ENCODE peak calls at places on chromosomes 13 and 19, in six cellular contexts. Z is PC-9, N is thoracic aorta, U is keratinocyte, Q is astrocyte, L is gastrocnemius medialis. Y is an unnamed sample.

GRCh38 chr13:20495087-20496023 is 30.3 kb downstream of the CRYL1 start:
- DNase-seq in Q (peak; percentile 30), N (peak; percentile 30), L (peak; percentile 42), U (no peak), Z (peak; percentile 69), Y (peak; percentile 76)

GRCh38 chr19:48918801-48919247 is 14.7 kb upstream of the DHDH start:
- DNase-seq in Z (no peak), N (no peak), Q (no peak), L (no peak), U (no peak), Y (no peak)

GRCh38 chr19:1087813-1088418 is 7.3 kb downstream of the POLR2E start:
- DNase-seq in Z (no peak), U (no peak), L (peak; percentile 51), Q (no peak), N (no peak), Y (peak; percentile 82)

GRCh38 chr19:55248704-55249103 is 10.1 kb downstream of the PPP6R1 start:
- DNase-seq in U (no peak), Q (no peak), L (no peak), Z (no peak), N (no peak), Y (no peak)

GRCh38 chr13:79995334-79995733 is 345.6 kb downstream of the SPRY2 start:
- DNase-seq in N (no peak), Z (peak; percentile 54), U (peak; percentile 40), L (no peak), Q (peak; percentile 93), Y (no peak)

GRCh38 chr13:35699805-35700204 is 223.3 kb upstream of the MAB21L1 start:
- DNase-seq in N (no peak), Z (no peak), L (no peak), U (no peak), Q (peak; percentile 63), Y (no peak)

GRCh38 chr13:46721054-46721453 is 75.9 kb downstream of the ESD start:
- DNase-seq in N (no peak), Q (no peak), L (no peak), U (no peak), Z (peak; percentile 37), Y (no peak)

GRCh38 chr13:49436890-49437289 is 7.0 kb downstream of the CAB39L start:
- DNase-seq in Q (peak; percentile 24), U (no peak), Z (no peak), N (no peak), L (peak; percentile 28), Y (peak; percentile 67)

GRCh38 chr19:56294557-56294956 is 20.1 kb downstream of the ZSCAN5A start:
- DNase-seq in Q (peak; percentile 58), U (peak; percentile 88), Z (no peak), N (no peak), L (no peak), Y (no peak)

GRCh38 chr19:54311486-54311885 is 1.5 kb downstream of the LILRA5 start:
- DNase-seq in U (no peak), Q (no peak), L (no peak), Z (no peak), N (no peak), Y (no peak)

GRCh38 chr19:13190781-13191540 is 40.8 kb downstream of the IER2 start:
- DNase-seq in Z (no peak), U (no peak), L (no peak), Q (no peak), N (no peak), Y (no peak)

GRCh38 chr19:16661480-16662034 is 618 bp downstream of the TMEM38A start:
- DNase-seq in U (no peak), L (peak; percentile 95), N (peak; percentile 23), Z (no peak), Q (no peak), Y (peak; percentile 59)

GRCh38 chr19:11463391-11463790 is 17.5 kb downstream of the ELAVL3 start:
- DNase-seq in Z (no peak), L (no peak), Q (no peak), U (no peak), N (no peak), Y (no peak)

GRCh38 chr13:99746857-99747710 is 224.5 kb downstream of the ZIC5 start:
- DNase-seq in N (no peak), Q (no peak), L (no peak), Z (no peak), U (no peak), Y (no peak)

GRCh38 chr19:2618611-2619010 is 83.9 kb downstream of the GNG7 start:
- DNase-seq in N (no peak), U (no peak), L (peak; percentile 42), Q (peak; percentile 60), Z (peak; percentile 70), Y (no peak)

GRCh38 chr13:114226699-114227323 is 7.9 kb upstream of the CDC16 start:
- DNase-seq in Q (peak; percentile 48), U (peak; percentile 66), Z (peak; percentile 76), L (peak; percentile 82), N (peak; percentile 77), Y (peak; percentile 91)

GRCh38 chr19:14091885-14092462 is 1.4 kb upstream of the SAMD1 start:
- DNase-seq in Z (no peak), L (no peak), U (no peak), Q (no peak), N (no peak), Y (no peak)

GRCh38 chr19:9799162-9799561 is 19.7 kb downstream of the FBXL12 start:
- DNase-seq in N (no peak), Q (no peak), U (no peak), Z (no peak), L (no peak), Y (no peak)

GRCh38 chr13:49412749-49413148 is 31.1 kb downstream of the CAB39L start:
- DNase-seq in N (no peak), Z (no peak), U (no peak), Q (no peak), L (no peak), Y (no peak)

DNA sequence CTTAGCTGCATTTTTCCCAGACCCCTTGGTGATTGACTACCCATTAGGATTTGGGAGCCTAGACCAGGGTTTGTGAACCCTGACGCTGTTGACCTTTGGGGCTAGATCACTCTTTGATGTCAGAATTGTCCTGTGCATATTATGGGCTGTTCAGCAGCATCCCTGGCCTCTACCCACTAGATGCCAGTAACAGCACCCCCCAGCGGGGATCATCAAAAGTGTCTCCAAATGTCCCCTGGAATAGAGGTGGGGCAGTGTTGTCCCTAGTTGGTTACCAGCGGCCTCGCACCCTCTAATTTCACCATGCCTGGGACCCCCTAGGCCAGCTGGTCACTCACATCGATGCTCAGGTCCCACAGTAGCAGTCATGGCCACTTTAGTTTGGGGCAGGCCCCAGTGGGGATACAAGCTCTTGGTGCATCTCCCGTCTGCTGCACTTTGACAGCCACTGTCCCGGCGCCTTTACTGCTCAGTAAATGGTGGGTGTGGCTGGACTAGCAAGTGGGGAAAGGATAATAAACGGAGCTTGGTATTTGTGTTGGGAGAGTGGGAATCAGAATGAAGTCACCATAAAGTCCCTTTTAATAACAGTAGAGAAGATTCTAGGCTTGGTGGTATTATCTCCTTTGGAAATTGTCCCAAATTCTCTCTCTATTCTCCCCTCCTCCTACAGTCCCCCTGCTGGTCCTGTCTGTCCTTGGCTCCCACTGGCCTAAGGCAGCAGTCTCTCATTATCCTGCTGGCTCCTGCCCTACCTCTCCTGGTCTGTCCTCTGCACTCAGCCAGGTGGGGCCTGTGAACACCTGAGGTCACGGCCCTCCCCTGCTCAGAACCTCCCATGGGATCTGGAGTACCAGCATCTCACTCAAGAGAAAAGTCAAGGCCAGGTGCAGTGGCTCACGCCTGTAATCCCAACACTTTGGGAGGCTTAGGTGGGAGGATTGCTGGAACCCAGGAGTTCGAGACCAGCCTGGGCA is 80.6 kb downstream of the SIPA1L3 start:
- DNase-seq in L (no peak), Q (no peak), N (no peak), U (no peak), Z (no peak), Y (no peak)
- TF ChIP-seq CTCF in L (no peak), Q (no peak), N (no peak), U (no peak), Z (peak; percentile 42), Y (no peak)

GRCh38 chr19:52653161-52653560 is 15.0 kb upstream of the ZNF83 start:
- DNase-seq in U (no peak), N (no peak), L (no peak), Z (no peak), Q (no peak), Y (no peak)
- H3K36me3 ChIP-seq in U (peaks cover 13% of the 10 kb centered on the region), N (peaks cover 35% of the 10 kb centered on the region), L (peaks cover 4% of the 10 kb centered on the region), Z (peaks cover 30% of the 10 kb centered on the region), Q (peaks cover 25% of the 10 kb centered on the region), Y (peaks cover 31% of the 10 kb centered on the region)

DNA sequence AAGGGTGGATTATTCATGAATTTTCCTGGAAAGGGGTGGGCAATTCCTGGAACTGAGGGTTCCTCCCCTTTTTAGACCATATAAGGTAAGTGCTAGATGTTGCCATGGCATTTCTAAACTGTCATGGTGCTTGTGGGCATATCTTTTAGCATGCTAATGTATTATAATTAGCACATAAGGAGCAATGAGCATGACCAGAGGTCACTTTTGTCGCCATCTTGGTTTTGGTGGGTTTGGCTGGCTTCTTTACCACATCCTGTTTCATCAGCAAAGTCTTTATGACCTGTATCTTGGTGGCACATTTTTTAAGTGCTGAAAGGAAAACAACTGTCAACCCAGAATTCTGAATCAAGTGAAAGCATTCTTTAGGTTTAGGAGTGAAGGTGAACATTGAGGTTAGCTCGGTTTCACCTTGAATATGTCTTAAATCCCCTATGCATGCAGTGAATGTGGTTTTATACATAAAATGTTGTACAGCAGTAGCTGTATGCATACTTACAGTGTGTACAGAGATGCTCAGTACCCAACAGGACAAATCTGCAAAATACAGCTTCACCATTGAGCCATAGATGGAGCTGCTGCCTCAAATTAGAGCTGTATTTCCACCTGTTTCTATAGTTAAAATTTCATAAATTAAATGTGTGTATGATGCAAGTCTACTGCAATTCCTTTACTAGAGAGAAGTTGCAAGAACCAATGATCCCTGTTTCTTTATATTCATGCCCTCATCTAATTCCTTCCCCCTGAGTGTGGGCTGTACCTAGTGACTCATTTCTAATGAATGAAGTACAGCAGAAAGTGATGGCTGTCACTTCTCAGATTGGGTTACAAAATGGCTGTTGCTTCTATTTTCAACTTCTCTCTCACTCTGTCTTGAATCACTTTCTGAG is 25.3 kb upstream of the IGSF23 start:
- DNase-seq in U (peak; percentile 50), Z (peak; percentile 99), Q (peak; percentile 95), N (no peak), L (no peak), Y (no peak)
- TF ChIP-seq CTCF in U (no peak), Z (peak; percentile 75), Q (peak; percentile 20), N (no peak), L (no peak), Y (peak; percentile 40)

DNA sequence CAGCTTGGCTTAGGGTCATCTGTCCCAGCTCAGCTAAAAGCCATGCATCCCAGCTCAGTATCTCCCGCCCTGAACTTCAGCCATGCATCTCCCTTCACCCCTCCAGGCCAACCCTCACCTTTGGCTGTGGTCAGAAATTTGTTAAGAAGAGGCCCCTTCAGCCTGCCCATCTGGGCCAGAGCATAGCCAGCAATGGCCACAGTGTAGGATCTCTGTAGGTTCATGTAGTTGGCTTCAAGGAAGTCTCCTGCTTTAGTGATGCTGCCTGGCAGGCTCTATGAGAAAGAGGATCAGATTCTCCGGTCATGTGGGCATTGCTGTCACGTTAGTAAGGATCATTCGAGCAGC is 16.6 kb upstream of the TNFSF14 start:
- DNase-seq in Q (no peak), U (no peak), N (no peak), Z (no peak), L (no peak), Y (no peak)
- H3K36me3 ChIP-seq in Q (no peaks in the 10 kb centered on the region), U (no peaks in the 10 kb centered on the region), N (no peaks in the 10 kb centered on the region), Z (no peaks in the 10 kb centered on the region), L (no peaks in the 10 kb centered on the region), Y (peaks cover 22% of the 10 kb centered on the region)